ENCODE peak calls at places on chromosome 20, in ten cellular contexts. T is head of caudate nucleus; P is CD4-positive, CD25-positive, alpha-beta regulatory T cell; A is AG08396; H is aorta; E is fibroblast of mammary gland; X is AG09319; L is stimulated activated CD4-positive, alpha-beta T cell treated with anti-CD3 and anti-CD28 coated beads, Interleukin-1b, Interleukin-23, amount 100 ng/mL, for 48 hours; N is activated CD4-positive, alpha-beta T cell treated with anti-CD3 and anti-CD28 coated beads, Interleukin-2, amount 50 U/mL, for 24 hours; M is EL. V is an unnamed sample.

GRCh38 chr20:4869290-4870193 is 131.8 kb downstream of the SLC23A2 start:
- DNase-seq in T (no peak), P (peak; percentile 7), A (peak; percentile 76), H (no peak), E (no peak), X (no peak), L (no peak), N (no peak), M (no peak), V (no peak)

GRCh38 chr20:50390685-50391443 is 119.3 kb upstream of the PTPN1 start:
- DNase-seq in T (no peak), P (no peak), A (no peak), H (peak; percentile 64), E (no peak), X (no peak), L (no peak), N (no peak), M (no peak), V (no peak)

GRCh38 chr20:9458075-9458818 is 56.1 kb upstream of the LAMP5 start:
- DNase-seq in T (no peak), P (no peak), A (no peak), H (no peak), E (peak; percentile 61), X (no peak), L (no peak), N (no peak), M (peak; percentile 35), V (no peak)

GRCh38 chr20:58389968-58390658 is 1.1 kb downstream of the VAPB start:
- DNase-seq in T (no peak), P (no peak), A (no peak), H (no peak), E (no peak), X (no peak), L (no peak), N (no peak), M (no peak), V (no peak)

GRCh38 chr20:19944772-19945459 is 72.2 kb upstream of the NAA20 start:
- DNase-seq in T (no peak), P (no peak), A (peak; percentile 32), H (no peak), E (peak; percentile 61), X (peak; percentile 61), L (peak; percentile 59), N (no peak), M (no peak), V (peak; percentile 30)

GRCh38 chr20:34316191-34316814 is 13.1 kb upstream of the AHCY start:
- DNase-seq in T (no peak), P (no peak), A (no peak), H (peak; percentile 25), E (peak; percentile 67), X (no peak), L (no peak), N (no peak), M (peak; percentile 88), V (no peak)

GRCh38 chr20:47610247-47610944 is 108.7 kb downstream of the NCOA3 start:
- DNase-seq in T (no peak), P (peak; percentile 35), A (peak; percentile 71), H (no peak), E (peak; percentile 86), X (peak; percentile 40), L (peak; percentile 81), N (peak; percentile 32), M (peak; percentile 74), V (peak; percentile 6)

GRCh38 chr20:64077094-64077493 is 2.2 kb downstream of the RGS19 start:
- DNase-seq in T (no peak), P (no peak), A (no peak), H (no peak), E (no peak), X (no peak), L (no peak), N (no peak), M (no peak), V (peak; percentile 52)

GRCh38 chr20:35626386-35627001 is 10.9 kb downstream of the SPAG4 start:
- DNase-seq in T (no peak), P (no peak), A (no peak), H (no peak), E (no peak), X (no peak), L (no peak), N (no peak), M (no peak), V (no peak)

GRCh38 chr20:14561733-14562132 is 224.3 kb upstream of the FLRT3 start:
- DNase-seq in T (no peak), P (no peak), A (peak; percentile 55), H (no peak), E (peak; percentile 47), X (no peak), L (no peak), N (no peak), M (no peak), V (no peak)

GRCh38 chr20:16030253-16030652 is 543.0 kb downstream of the KIF16B start:
- DNase-seq in T (no peak), P (no peak), A (no peak), H (no peak), E (no peak), X (no peak), L (no peak), N (no peak), M (no peak), V (no peak)

GRCh38 chr20:50309280-50309763 is 118.7 kb downstream of the CEBPB start:
- DNase-seq in T (no peak), P (no peak), A (no peak), H (no peak), E (peak; percentile 78), X (no peak), L (no peak), N (no peak), M (peak; percentile 45), V (no peak)

GRCh38 chr20:6588296-6588695 is 179.2 kb upstream of the BMP2 start:
- DNase-seq in T (no peak), P (no peak), A (no peak), H (no peak), E (peak; percentile 40), X (no peak), L (no peak), N (no peak), M (no peak), V (no peak)

GRCh38 chr20:14609328-14610221 is 272.2 kb upstream of the FLRT3 start:
- DNase-seq in T (no peak), P (no peak), A (no peak), H (no peak), E (no peak), X (no peak), L (no peak), N (no peak), M (no peak), V (no peak)

V was measured in pons.